ENCODE peak calls at places on chromosomes 6 and 20, in four cellular contexts. F, I, H and D are unnamed samples.

GRCh38 chr6:128327890-128328289 is 192.5 kb downstream of the PTPRK start:
- DNase-seq in F (no peak), I (peak), H (peak), D (peak)

GRCh38 chr6:30075094-30075986 is at the start of gene RNF39:
- DNase-seq in F (peak), I (no peak), H (no peak), D (peak)

GRCh38 chr6:93799226-93799625 is 379.9 kb upstream of the EPHA7 start:
- DNase-seq in F (no peak), I (peak), H (peak), D (no peak)

GRCh38 chr20:35870541-35871307 is 83.6 kb downstream of the SCAND1 start:
- DNase-seq in F (no peak), I (no peak), H (peak), D (no peak)

GRCh38 chr6:33823806-33824205 is 20.0 kb upstream of the MLN start:
- DNase-seq in F (no peak), I (no peak), H (no peak), D (no peak)

GRCh38 chr6:134502614-134503541 is 185.0 kb upstream of the SGK1 start:
- DNase-seq in F (no peak), I (no peak), H (no peak), D (no peak)

GRCh38 chr6:127343753-127344659 is 597 bp upstream of the ECHDC1 start:
- DNase-seq in F (no peak), I (peak), H (peak), D (peak)

GRCh38 chr20:63381781-63382431 is 20.8 kb upstream of the CHRNA4 start:
- DNase-seq in F (no peak), I (peak), H (peak), D (peak)

GRCh38 chr20:64151634-64152530 is 12.4 kb upstream of the MYT1 start:
- DNase-seq in F (no peak), I (no peak), H (peak), D (no peak)

GRCh38 chr6:15905488-15906392 is 223.1 kb upstream of the MYLIP start:
- DNase-seq in F (no peak), I (peak), H (no peak), D (no peak)

GRCh38 chr6:23873161-23873560 is 252.9 kb upstream of the NRSN1 start:
- DNase-seq in F (no peak), I (no peak), H (no peak), D (no peak)

GRCh38 chr6:151679081-151679480 is 128.4 kb upstream of the ESR1 start:
- DNase-seq in F (no peak), I (peak), H (peak), D (no peak)

GRCh38 chr20:58652606-58653303 is 1.7 kb downstream of the STX16 start:
- DNase-seq in F (no peak), I (no peak), H (peak), D (no peak)

GRCh38 chr20:34070079-34070439 is 42.0 kb downstream of the EIF2S2 start:
- DNase-seq in F (no peak), I (no peak), H (no peak), D (no peak)

GRCh38 chr20:50130995-50131394 is 18.0 kb upstream of the UBE2V1 start:
- DNase-seq in F (no peak), I (no peak), H (peak), D (no peak)

GRCh38 chr20:9609892-9610502 is 95.6 kb downstream of the LAMP5 start:
- DNase-seq in F (peak), I (peak), H (peak), D (peak)

GRCh38 chr6:12557760-12558159 is 158.8 kb upstream of the PHACTR1 start:
- DNase-seq in F (no peak), I (no peak), H (no peak), D (no peak)

GRCh38 chr6:31351734-31352496 is 5.1 kb downstream of the HLA-B start:
- DNase-seq in F (no peak), I (no peak), H (no peak), D (no peak)

GRCh38 chr6:4355241-4355640 is 219.9 kb upstream of the ECI2 start:
- DNase-seq in F (no peak), I (peak), H (peak), D (no peak)

GRCh38 chr20:21240394-21240793 is 62.7 kb upstream of the XRN2 start:
- DNase-seq in F (no peak), I (no peak), H (no peak), D (peak)

GRCh38 chr20:24978493-24978892 is 14.1 kb downstream of the APMAP start:
- DNase-seq in F (no peak), I (no peak), H (no peak), D (peak)

GRCh38 chr6:62229231-62229630 is 56.8 kb downstream of the KHDRBS2 start:
- DNase-seq in F (no peak), I (no peak), H (no peak), D (no peak)

GRCh38 chr6:10256113-10256690 is 158.7 kb downstream of the TFAP2A start:
- DNase-seq in F (no peak), I (no peak), H (peak), D (peak)
- TF ChIP-seq CTCF in F (no peak), I (peak), H (peak), D (peak)

GRCh38 chr6:125104425-125104824 is 49.1 kb upstream of the TPD52L1 start:
- DNase-seq in F (no peak), I (peak), H (peak), D (no peak)
- TF ChIP-seq CTCF in F (no peak), I (no peak), H (no peak), D (no peak)

GRCh38 chr20:18928626-18929025 is 115.0 kb downstream of the SCP2D1 start:
- DNase-seq in F (no peak), I (no peak), H (no peak), D (no peak)
- TF ChIP-seq CTCF in F (no peak), I (no peak), H (no peak), D (no peak)

GRCh38 chr6:3228791-3229565 is 1.5 kb upstream of the TUBB2B start:
- DNase-seq in F (no peak), I (no peak), H (peak), D (peak)

GRCh38 chr6:3226422-3227362 is 761 bp downstream of the TUBB2B start:
- DNase-seq in F (no peak), I (no peak), H (no peak), D (peak)

GRCh38 chr6:3229566-3230274 is 2.3 kb upstream of the TUBB2B start:
- DNase-seq in F (no peak), I (no peak), H (no peak), D (peak)

GRCh38 chr6:3227363-3228045 is at the start of gene TUBB2B:
- DNase-seq in F (no peak), I (no peak), H (no peak), D (peak)

GRCh38 chr6:3228046-3228671 is 706 bp upstream of the TUBB2B start:
- DNase-seq in F (no peak), I (no peak), H (no peak), D (peak)
- TF ChIP-seq CTCF in F (no peak), I (no peak), H (no peak), D (no peak)

GRCh38 chr20:37273988-37274387 is 12.4 kb upstream of the GHRH start:
- DNase-seq in F (no peak), I (no peak), H (no peak), D (no peak)

GRCh38 chr20:37277253-37277593 is 12.2 kb upstream of the MANBAL start:
- DNase-seq in F (no peak), I (no peak), H (no peak), D (no peak)

GRCh38 chr20:37278966-37279590 is 10.4 kb upstream of the MANBAL start:
- DNase-seq in F (no peak), I (no peak), H (no peak), D (peak)

GRCh38 chr20:37275125-37275524 is 13.5 kb upstream of the GHRH start:
- DNase-seq in F (no peak), I (no peak), H (peak), D (no peak)

DNA sequence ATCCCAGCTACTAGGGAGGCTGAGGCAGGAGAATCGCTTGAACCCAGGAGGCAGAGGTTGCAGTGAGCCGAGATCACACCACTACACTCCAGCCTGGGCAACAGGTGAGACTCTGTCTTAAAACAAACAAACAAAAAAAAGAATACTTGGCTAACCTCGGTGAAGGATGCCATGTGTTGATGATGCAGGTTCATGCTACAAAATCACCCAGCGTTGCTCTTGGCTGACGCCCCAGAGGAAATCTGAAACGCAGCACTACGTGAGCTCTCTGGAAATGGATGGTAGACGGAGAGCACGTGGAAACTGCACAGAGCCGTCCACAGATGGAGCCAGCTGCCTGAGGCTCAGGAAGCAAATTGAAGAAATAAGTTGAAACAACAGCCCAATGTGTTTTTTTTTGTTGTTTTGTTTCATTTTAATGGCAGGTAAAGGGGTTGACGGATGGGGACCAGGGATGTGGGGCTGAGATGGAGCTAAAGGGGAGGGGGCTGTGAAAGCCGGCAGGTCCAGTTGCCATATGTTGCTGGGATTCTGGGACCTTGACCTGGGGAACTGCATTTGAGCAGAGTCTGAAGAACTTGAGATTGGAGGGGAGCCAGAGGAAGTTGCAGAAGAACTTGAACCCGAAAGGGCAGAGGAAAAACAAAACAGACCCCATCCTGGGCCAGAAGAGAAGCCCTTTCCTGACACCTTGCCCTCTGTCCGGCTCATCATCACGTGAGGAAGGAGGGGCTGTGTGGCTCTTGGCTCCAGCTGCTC is 12.8 kb upstream of the MANBAL start:
- DNase-seq in F (no peak), I (peak), H (peak), D (no peak)
- TF ChIP-seq CTCF in F (no peak), I (peak), H (peak), D (no peak)

DNA sequence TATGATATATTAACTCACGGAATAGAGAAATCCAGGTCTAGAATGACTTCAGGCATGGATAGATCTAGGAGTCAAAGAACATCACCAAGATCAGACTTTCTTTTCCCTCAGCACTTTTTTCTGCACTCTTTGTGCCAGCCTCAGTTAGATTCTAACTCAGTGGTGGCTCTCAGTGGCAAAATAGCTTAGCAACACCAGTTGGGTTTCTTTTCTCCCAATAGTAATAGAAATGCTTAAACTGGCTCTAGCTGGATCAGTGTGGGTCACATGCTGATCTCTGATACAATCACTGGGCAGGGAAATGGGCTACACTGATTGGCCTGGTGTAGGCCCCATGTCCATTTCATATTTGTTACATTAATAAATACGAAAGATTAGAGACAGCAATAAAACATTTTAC is 44.2 kb upstream of the ARFGEF2 start:
- DNase-seq in F (no peak), I (no peak), H (peak), D (no peak)
- TF ChIP-seq CTCF in F (no peak), I (no peak), H (peak), D (no peak)

GRCh38 chr20:60718743-60719142 is 533.3 kb upstream of the CDH4 start:
- DNase-seq in F (no peak), I (no peak), H (no peak), D (peak)
- TF ChIP-seq CTCF in F (no peak), I (no peak), H (no peak), D (peak)

GRCh38 chr6:139172151-139172550 is 37.3 kb downstream of the HECA start:
- DNase-seq in F (no peak), I (no peak), H (no peak), D (no peak)

GRCh38 chr6:139175389-139175788 is 40.5 kb downstream of the HECA start:
- DNase-seq in F (no peak), I (no peak), H (no peak), D (no peak)

GRCh38 chr6:139173822-139174221 is 38.9 kb downstream of the HECA start:
- DNase-seq in F (no peak), I (no peak), H (no peak), D (no peak)

GRCh38 chr6:139172567-139172966 is 37.7 kb downstream of the HECA start:
- DNase-seq in F (no peak), I (no peak), H (no peak), D (no peak)

GRCh38 chr6:139173172-139173571 is 38.3 kb downstream of the HECA start:
- DNase-seq in F (no peak), I (no peak), H (no peak), D (no peak)
- TF ChIP-seq CTCF in F (no peak), I (no peak), H (no peak), D (peak)